ENCODE peak calls at places on chromosomes 11 and 22, in ten cellular contexts. K is colonic mucosa, I is activated T-cell treated with anti-CD3 and anti-CD28 coated beads for 4 hours, R is Caki2, U is mesenchymal stem cell, M is naive B cell, A is choroid plexus epithelial cell, V is anterior cingulate cortex, H is WTC11, G is lower lobe of right lung. T is an unnamed sample.

GRCh38 chr11:90747057-90747456 is 524.2 kb upstream of the CHORDC1 start:
- DNase-seq in K (no peak), I (no peak), R (no peak), U (no peak), M (no peak), A (peak), V (no peak), H (no peak), G (no peak), T (peak)

GRCh38 chr11:111976119-111976518 is 39.0 kb downstream of the DIXDC1 start:
- DNase-seq in K (no peak), I (no peak), R (no peak), U (no peak), M (no peak), A (no peak), V (no peak), H (no peak), G (no peak), T (no peak)

GRCh38 chr22:22578702-22579424 is 19.8 kb upstream of the PRAME start:
- DNase-seq in K (no peak), I (no peak), R (peak), U (peak), M (no peak), A (peak), V (no peak), H (no peak), G (no peak), T (peak)

GRCh38 chr11:7347611-7348431 is 96.1 kb downstream of the SYT9 start:
- DNase-seq in K (no peak), I (no peak), R (no peak), U (no peak), M (no peak), A (no peak), V (no peak), H (no peak), G (no peak), T (no peak)

GRCh38 chr11:12642040-12642439 is 32.2 kb upstream of the TEAD1 start:
- DNase-seq in K (no peak), I (no peak), R (no peak), U (peak), M (no peak), A (peak), V (no peak), H (no peak), G (no peak), T (peak)

GRCh38 chr22:44392446-44392921 is 79.7 kb upstream of the SHISAL1 start:
- DNase-seq in K (no peak), I (no peak), R (peak), U (no peak), M (no peak), A (no peak), V (no peak), H (peak), G (peak), T (no peak)

GRCh38 chr11:45921561-45922424 is 663 bp upstream of the LARGE2 start:
- DNase-seq in K (peak), I (no peak), R (no peak), U (no peak), M (peak), A (no peak), V (no peak), H (peak), G (peak), T (no peak)

GRCh38 chr11:133947298-133947905 is 9.4 kb downstream of the IGSF9B start:
- DNase-seq in K (no peak), I (peak), R (no peak), U (peak), M (no peak), A (peak), V (no peak), H (peak), G (no peak), T (peak)

GRCh38 chr11:6357222-6357621 is 33.1 kb upstream of the SMPD1 start:
- DNase-seq in K (peak), I (no peak), R (peak), U (peak), M (no peak), A (peak), V (peak), H (no peak), G (no peak), T (peak)

GRCh38 chr11:86799680-86800075 is 664 bp upstream of the PRSS23 start:
- DNase-seq in K (peak), I (no peak), R (no peak), U (peak), M (no peak), A (peak), V (no peak), H (peak), G (no peak), T (no peak)

GRCh38 chr11:64865286-64866172 is 12.9 kb downstream of the EHD1 start:
- DNase-seq in K (no peak), I (no peak), R (no peak), U (peak), M (peak), A (peak), V (no peak), H (no peak), G (no peak), T (peak)

GRCh38 chr11:78290293-78291176 is 101.8 kb downstream of the USP35 start:
- DNase-seq in K (no peak), I (no peak), R (no peak), U (peak), M (peak), A (peak), V (no peak), H (no peak), G (no peak), T (peak)

GRCh38 chr22:44486538-44486937 is 11.5 kb downstream of the RTL6 start:
- DNase-seq in K (no peak), I (no peak), R (peak), U (peak), M (no peak), A (no peak), V (no peak), H (no peak), G (no peak), T (no peak)

GRCh38 chr22:42160251-42160650 is 29.6 kb upstream of the CYP2D6 start:
- DNase-seq in K (no peak), I (no peak), R (no peak), U (no peak), M (no peak), A (no peak), V (no peak), H (no peak), G (no peak), T (no peak)